ENCODE peak calls at places on chromosomes 12 and 14, in nine cellular contexts. One of them, this sample, is unnamed.

GRCh38 chr14:39264558-39264957 is 30.8 kb downstream of the MIA2 start:
- DNase-seq in central memory CD8-positive, alpha-beta T cell: no peak
- DNase-seq in activated naive CD8-positive, alpha-beta T cell treated with anti-CD3 and anti-CD28 coated beads, Interleukin-2, amount 50 U/mL, for 24 hours: no peak
- DNase-seq in bronchial epithelial cell: peak
- DNase-seq in T-cell: no peak
- DNase-seq in AML-193: no peak
- DNase-seq in activated T-cell treated with anti-CD3 and anti-CD28 coated beads, Interleukin-2, amount 50 U/mL, for 4 hours: no peak
- DNase-seq in M059J: no peak
- DNase-seq in NB4: no peak
- DNase-seq in this sample: no peak

GRCh38 chr14:92563359-92563758 is 49.8 kb downstream of the RIN3 start:
- DNase-seq in T-cell: no peak
- DNase-seq in activated naive CD8-positive, alpha-beta T cell treated with anti-CD3 and anti-CD28 coated beads, Interleukin-2, amount 50 U/mL, for 24 hours: no peak
- DNase-seq in activated T-cell treated with anti-CD3 and anti-CD28 coated beads, Interleukin-2, amount 50 U/mL, for 4 hours: no peak
- DNase-seq in NB4: peak
- DNase-seq in bronchial epithelial cell: peak
- DNase-seq in central memory CD8-positive, alpha-beta T cell: no peak
- DNase-seq in M059J: no peak
- DNase-seq in AML-193: no peak
- DNase-seq in this sample: no peak

GRCh38 chr14:69101331-69101826 is 51.5 kb downstream of the DCAF5 start:
- DNase-seq in NB4: peak
- DNase-seq in T-cell: no peak
- DNase-seq in activated T-cell treated with anti-CD3 and anti-CD28 coated beads, Interleukin-2, amount 50 U/mL, for 4 hours: no peak
- DNase-seq in M059J: peak
- DNase-seq in central memory CD8-positive, alpha-beta T cell: no peak
- DNase-seq in AML-193: peak
- DNase-seq in bronchial epithelial cell: peak
- DNase-seq in activated naive CD8-positive, alpha-beta T cell treated with anti-CD3 and anti-CD28 coated beads, Interleukin-2, amount 50 U/mL, for 24 hours: no peak
- DNase-seq in this sample: no peak

GRCh38 chr12:89574736-89575208 is 48.9 kb upstream of the POC1B start:
- DNase-seq in M059J: peak
- DNase-seq in activated T-cell treated with anti-CD3 and anti-CD28 coated beads, Interleukin-2, amount 50 U/mL, for 4 hours: no peak
- DNase-seq in bronchial epithelial cell: no peak
- DNase-seq in activated naive CD8-positive, alpha-beta T cell treated with anti-CD3 and anti-CD28 coated beads, Interleukin-2, amount 50 U/mL, for 24 hours: no peak
- DNase-seq in T-cell: no peak
- DNase-seq in central memory CD8-positive, alpha-beta T cell: no peak
- DNase-seq in NB4: peak
- DNase-seq in AML-193: peak
- DNase-seq in this sample: no peak

GRCh38 chr12:104653730-104654328 is 197.1 kb downstream of the CHST11 start:
- DNase-seq in activated naive CD8-positive, alpha-beta T cell treated with anti-CD3 and anti-CD28 coated beads, Interleukin-2, amount 50 U/mL, for 24 hours: no peak
- DNase-seq in AML-193: no peak
- DNase-seq in T-cell: peak
- DNase-seq in M059J: no peak
- DNase-seq in activated T-cell treated with anti-CD3 and anti-CD28 coated beads, Interleukin-2, amount 50 U/mL, for 4 hours: no peak
- DNase-seq in bronchial epithelial cell: no peak
- DNase-seq in NB4: peak
- DNase-seq in central memory CD8-positive, alpha-beta T cell: no peak
- DNase-seq in this sample: no peak

GRCh38 chr12:25929096-25929637 is 29.3 kb upstream of the RASSF8 start:
- DNase-seq in T-cell: no peak
- DNase-seq in activated T-cell treated with anti-CD3 and anti-CD28 coated beads, Interleukin-2, amount 50 U/mL, for 4 hours: no peak
- DNase-seq in activated naive CD8-positive, alpha-beta T cell treated with anti-CD3 and anti-CD28 coated beads, Interleukin-2, amount 50 U/mL, for 24 hours: no peak
- DNase-seq in M059J: peak
- DNase-seq in AML-193: no peak
- DNase-seq in bronchial epithelial cell: peak
- DNase-seq in NB4: no peak
- DNase-seq in central memory CD8-positive, alpha-beta T cell: no peak
- DNase-seq in this sample: no peak

GRCh38 chr12:56631790-56632700 is 1.9 kb upstream of the BAZ2A start:
- DNase-seq in activated naive CD8-positive, alpha-beta T cell treated with anti-CD3 and anti-CD28 coated beads, Interleukin-2, amount 50 U/mL, for 24 hours: peak
- DNase-seq in central memory CD8-positive, alpha-beta T cell: no peak
- DNase-seq in T-cell: peak
- DNase-seq in AML-193: no peak
- DNase-seq in bronchial epithelial cell: peak
- DNase-seq in NB4: peak
- DNase-seq in activated T-cell treated with anti-CD3 and anti-CD28 coated beads, Interleukin-2, amount 50 U/mL, for 4 hours: peak
- DNase-seq in M059J: peak
- DNase-seq in this sample: peak

GRCh38 chr12:544941-545635 is 85.3 kb downstream of the B4GALNT3 start:
- DNase-seq in central memory CD8-positive, alpha-beta T cell: no peak
- DNase-seq in bronchial epithelial cell: no peak
- DNase-seq in NB4: peak
- DNase-seq in M059J: no peak
- DNase-seq in AML-193: no peak
- DNase-seq in T-cell: no peak
- DNase-seq in activated naive CD8-positive, alpha-beta T cell treated with anti-CD3 and anti-CD28 coated beads, Interleukin-2, amount 50 U/mL, for 24 hours: no peak
- DNase-seq in activated T-cell treated with anti-CD3 and anti-CD28 coated beads, Interleukin-2, amount 50 U/mL, for 4 hours: no peak
- DNase-seq in this sample: no peak

GRCh38 chr14:24816011-24816928 is 182.3 kb upstream of the GZMB start:
- DNase-seq in NB4: no peak
- DNase-seq in central memory CD8-positive, alpha-beta T cell: no peak
- DNase-seq in activated naive CD8-positive, alpha-beta T cell treated with anti-CD3 and anti-CD28 coated beads, Interleukin-2, amount 50 U/mL, for 24 hours: no peak
- DNase-seq in activated T-cell treated with anti-CD3 and anti-CD28 coated beads, Interleukin-2, amount 50 U/mL, for 4 hours: no peak
- DNase-seq in M059J: no peak
- DNase-seq in AML-193: no peak
- DNase-seq in T-cell: no peak
- DNase-seq in bronchial epithelial cell: peak
- DNase-seq in this sample: no peak

This sample was measured in activated T-helper 2 cell treated with anti-CD3 and anti-CD28 coated beads, Interferon-gamma antibody, Interleukin-2, Interleukin-4, amounts not matched to agents 10 μg/mL and 5 μg/mL and 100 μg/mL, durations not matched to agents 14 hours and 24 hours and 36 hours.